ENCODE peak calls at places on chromosomes 3 and 15, in six cellular contexts. Z is A549, B is islet precursor cell, E is RPMI7951, M is breast epithelium, P is fibroblast of villous mesenchyme. Y is an unnamed sample.

GRCh38 chr15:94532226-94532625 is 300.9 kb downstream of the MCTP2 start:
- DNase-seq in Z (no peak), B (no peak), E (no peak), M (no peak), P (no peak), Y (no peak)

GRCh38 chr3:10926831-10927521 is 65.6 kb upstream of the SLC6A1 start:
- DNase-seq in Z (no peak), B (peak), E (no peak), M (peak), P (no peak), Y (no peak)

GRCh38 chr15:87267798-87268197 is 988.7 kb downstream of the NTRK3 start:
- DNase-seq in Z (no peak), B (no peak), E (peak), M (no peak), P (peak), Y (no peak)

GRCh38 chr3:153284282-153284938 is 122.4 kb downstream of the RAP2B start:
- DNase-seq in Z (peak), B (no peak), E (peak), M (no peak), P (peak), Y (peak)

GRCh38 chr3:99836681-99837080 is 19.0 kb downstream of the CMSS1 start:
- DNase-seq in Z (no peak), B (no peak), E (no peak), M (no peak), P (no peak), Y (no peak)

GRCh38 chr3:32453346-32453745 is 49.3 kb downstream of the CMTM6 start:
- DNase-seq in Z (no peak), B (peak), E (no peak), M (no peak), P (peak), Y (no peak)

GRCh38 chr3:30615615-30616346 is 9.4 kb downstream of the TGFBR2 start:
- DNase-seq in Z (no peak), B (no peak), E (no peak), M (no peak), P (no peak), Y (no peak)

GRCh38 chr3:133514418-133514817 is 59.1 kb upstream of the CDV3 start:
- DNase-seq in Z (no peak), B (no peak), E (no peak), M (no peak), P (no peak), Y (no peak)

GRCh38 chr3:25783661-25784512 is 644 bp upstream of the NGLY1 start:
- DNase-seq in Z (peak), B (no peak), E (peak), M (no peak), P (peak), Y (peak)

GRCh38 chr3:154122096-154122911 is 1.1 kb downstream of the ARHGEF26 start:
- DNase-seq in Z (peak), B (peak), E (peak), M (no peak), P (no peak), Y (peak)

GRCh38 chr3:186109897-186110803 is 1.3 kb upstream of the ETV5 start:
- DNase-seq in Z (peak), B (peak), E (peak), M (no peak), P (peak), Y (peak)

GRCh38 chr3:127757979-127758378 is 64.3 kb downstream of the MGLL start:
- DNase-seq in Z (no peak), B (no peak), E (no peak), M (no peak), P (no peak), Y (no peak)

GRCh38 chr3:31027914-31028313 is 133.5 kb upstream of the GADL1 start:
- DNase-seq in Z (no peak), B (no peak), E (no peak), M (no peak), P (no peak), Y (no peak)

GRCh38 chr15:90203473-90203872 is 2.3 kb downstream of the SEMA4B start:
- DNase-seq in Z (no peak), B (no peak), E (no peak), M (no peak), P (no peak), Y (no peak)

GRCh38 chr3:123258811-123259420 is 57.2 kb downstream of the SEC22A start:
- DNase-seq in Z (peak), B (no peak), E (peak), M (no peak), P (peak), Y (no peak)

GRCh38 chr3:50516048-50516871 is 12.8 kb upstream of the CACNA2D2 start:
- DNase-seq in Z (no peak), B (peak), E (no peak), M (no peak), P (peak), Y (no peak)

GRCh38 chr15:92817339-92817886 is 82.7 kb upstream of the CHD2 start:
- DNase-seq in Z (no peak), B (no peak), E (no peak), M (no peak), P (no peak), Y (peak)

GRCh38 chr3:108153451-108153981 is 62.7 kb upstream of the CD47 start:
- DNase-seq in Z (no peak), B (peak), E (peak), M (no peak), P (peak), Y (no peak)

GRCh38 chr15:78536134-78536533 is 4.1 kb upstream of the PSMA4 start:
- DNase-seq in Z (no peak), B (no peak), E (peak), M (no peak), P (no peak), Y (no peak)

GRCh38 chr15:98067339-98067738 is 106.8 kb downstream of the ARRDC4 start:
- DNase-seq in Z (no peak), B (no peak), E (peak), M (no peak), P (no peak), Y (no peak)

GRCh38 chr3:151439652-151440125 is 21.2 kb downstream of the IGSF10 start:
- DNase-seq in Z (peak), B (no peak), E (peak), M (no peak), P (peak), Y (peak)